ENCODE peak calls at places on chromosomes 5 and 9, in four cellular contexts. X is H54, Y is M059J, H is Calu3. Z is an unnamed sample.

GRCh38 chr5:98110270-98110669 is 663.2 kb upstream of the RGMB start:
- DNase-seq in H (no peak), X (no peak), Y (peak; percentile 37), Z (peak; percentile 19)

GRCh38 chr9:13513710-13514444 is 234.4 kb upstream of the MPDZ start:
- DNase-seq in X (no peak), Y (peak; percentile 3), H (no peak), Z (peak; percentile 74)

GRCh38 chr9:122372856-122373845 is 2.3 kb downstream of the PTGS1 start:
- DNase-seq in H (no peak), Y (no peak), X (no peak), Z (no peak)

GRCh38 chr5:168211245-168211644 is 80.2 kb upstream of the WWC1 start:
- DNase-seq in H (no peak), Y (no peak), X (no peak), Z (no peak)

GRCh38 chr5:104904561-104904960 is 1342.0 kb upstream of the NUDT12 start:
- DNase-seq in Y (peak; percentile 9), H (no peak), X (no peak), Z (no peak)

GRCh38 chr5:160565376-160565775 is 143.7 kb downstream of the PTTG1 start:
- DNase-seq in Y (peak; percentile 19), H (no peak), X (no peak), Z (no peak)

GRCh38 chr5:160438316-160439204 is 16.9 kb downstream of the PTTG1 start:
- DNase-seq in Y (peak; percentile 68), X (no peak), H (peak; percentile 74), Z (peak; percentile 33)

GRCh38 chr5:132074091-132074771 is 642 bp downstream of the CSF2 start:
- DNase-seq in H (peak; percentile 40), Y (no peak), X (no peak), Z (no peak)

GRCh38 chr9:136882109-136882946 is 4.0 kb upstream of the TRAF2 start:
- DNase-seq in Y (peak; percentile 94), X (peak; percentile 100), H (peak; percentile 92), Z (peak; percentile 68)

GRCh38 chr5:51810592-51810991 is 427.3 kb downstream of the ISL1 start:
- DNase-seq in Y (peak; percentile 7), X (no peak), H (peak; percentile 38), Z (no peak)

GRCh38 chr9:37040508-37041127 is 6.5 kb upstream of the PAX5 start:
- DNase-seq in X (no peak), H (no peak), Y (no peak), Z (no peak)

GRCh38 chr9:116027511-116027910 is 126.1 kb upstream of the PAPPA start:
- DNase-seq in H (no peak), Y (peak; percentile 69), X (peak; percentile 26), Z (no peak)

GRCh38 chr5:16493261-16493660 is 27.7 kb upstream of the ZNF622 start:
- DNase-seq in Y (peak; percentile 48), H (no peak), X (no peak), Z (no peak)

GRCh38 chr9:110146371-110146770 is 61.6 kb downstream of the C9orf152 start:
- DNase-seq in H (no peak), Y (peak; percentile 48), X (no peak), Z (no peak)

GRCh38 chr9:104858846-104859245 is 69.1 kb downstream of the ABCA1 start:
- DNase-seq in X (no peak), H (no peak), Y (no peak), Z (no peak)

Z was measured in SJCRH30.